ENCODE peak calls at places on chromosomes 7 and 10, in nine cellular contexts. One of them, this sample, is unnamed.

GRCh38 chr10:26439436-26440090 is 1.4 kb downstream of the APBB1IP start:
- DNase-seq in hepatocyte: no peak
- DNase-seq in astrocyte: no peak
- DNase-seq in AG04450: no peak
- DNase-seq in astrocyte of the spinal cord: no peak
- DNase-seq in transverse colon: no peak
- DNase-seq in IMR-90: no peak
- DNase-seq in tibial nerve: no peak
- DNase-seq in GM12878: no peak
- DNase-seq in this sample: no peak

GRCh38 chr7:149381245-149381644 is 79.6 kb downstream of the ZNF777 start:
- DNase-seq in astrocyte of the spinal cord: no peak
- DNase-seq in transverse colon: no peak
- DNase-seq in IMR-90: no peak
- DNase-seq in GM12878: no peak
- DNase-seq in tibial nerve: no peak
- DNase-seq in astrocyte: no peak
- DNase-seq in AG04450: no peak
- DNase-seq in hepatocyte: no peak
- DNase-seq in this sample: no peak

GRCh38 chr7:38323156-38323555 is 49.7 kb upstream of the TARP start:
- DNase-seq in GM12878: no peak
- DNase-seq in AG04450: no peak
- DNase-seq in transverse colon: no peak
- DNase-seq in IMR-90: no peak
- DNase-seq in astrocyte: peak; percentile 14
- DNase-seq in astrocyte of the spinal cord: no peak
- DNase-seq in hepatocyte: no peak
- DNase-seq in tibial nerve: no peak
- DNase-seq in this sample: no peak

GRCh38 chr10:25017247-25017590 is 807 bp downstream of the THNSL1 start:
- DNase-seq in tibial nerve: no peak
- DNase-seq in IMR-90: peak; percentile 13
- DNase-seq in AG04450: no peak
- DNase-seq in astrocyte: peak; percentile 17
- DNase-seq in transverse colon: peak; percentile 24
- DNase-seq in GM12878: peak; percentile 20
- DNase-seq in astrocyte of the spinal cord: no peak
- DNase-seq in hepatocyte: peak; percentile 24
- DNase-seq in this sample: no peak

GRCh38 chr10:92572362-92573090 is 1.4 kb downstream of the IDE start:
- DNase-seq in transverse colon: no peak
- DNase-seq in astrocyte of the spinal cord: no peak
- DNase-seq in IMR-90: no peak
- DNase-seq in AG04450: no peak
- DNase-seq in astrocyte: peak; percentile 6
- DNase-seq in hepatocyte: peak; percentile 10
- DNase-seq in tibial nerve: no peak
- DNase-seq in GM12878: no peak
- DNase-seq in this sample: no peak

GRCh38 chr7:157139142-157140117 is 704 bp downstream of the UBE3C start:
- DNase-seq in astrocyte: peak; percentile 18
- DNase-seq in tibial nerve: no peak
- DNase-seq in transverse colon: peak; percentile 64
- DNase-seq in hepatocyte: peak; percentile 60
- DNase-seq in IMR-90: peak; percentile 38
- DNase-seq in GM12878: no peak
- DNase-seq in AG04450: no peak
- DNase-seq in astrocyte of the spinal cord: peak; percentile 6
- DNase-seq in this sample: peak; percentile 42

GRCh38 chr7:90334193-90334843 is 12.2 kb upstream of the GTPBP10 start:
- DNase-seq in hepatocyte: no peak
- DNase-seq in AG04450: no peak
- DNase-seq in GM12878: no peak
- DNase-seq in transverse colon: no peak
- DNase-seq in tibial nerve: no peak
- DNase-seq in IMR-90: no peak
- DNase-seq in astrocyte: no peak
- DNase-seq in astrocyte of the spinal cord: no peak
- DNase-seq in this sample: no peak

GRCh38 chr7:54747234-54747633 is 11.8 kb downstream of the SEC61G start:
- DNase-seq in astrocyte of the spinal cord: no peak
- DNase-seq in AG04450: no peak
- DNase-seq in hepatocyte: no peak
- DNase-seq in IMR-90: no peak
- DNase-seq in astrocyte: no peak
- DNase-seq in tibial nerve: no peak
- DNase-seq in transverse colon: no peak
- DNase-seq in GM12878: no peak
- DNase-seq in this sample: no peak

GRCh38 chr7:93958651-93959050 is 37.1 kb downstream of the GNG11 start:
- DNase-seq in transverse colon: no peak
- DNase-seq in astrocyte of the spinal cord: no peak
- DNase-seq in hepatocyte: no peak
- DNase-seq in astrocyte: no peak
- DNase-seq in IMR-90: no peak
- DNase-seq in AG04450: no peak
- DNase-seq in tibial nerve: no peak
- DNase-seq in GM12878: no peak
- DNase-seq in this sample: no peak

GRCh38 chr10:63281967-63282366 is 148.8 kb downstream of the NRBF2 start:
- DNase-seq in astrocyte: no peak
- DNase-seq in AG04450: no peak
- DNase-seq in GM12878: no peak
- DNase-seq in transverse colon: no peak
- DNase-seq in astrocyte of the spinal cord: no peak
- DNase-seq in tibial nerve: no peak
- DNase-seq in IMR-90: peak; percentile 27
- DNase-seq in hepatocyte: no peak
- DNase-seq in this sample: peak; percentile 20

GRCh38 chr7:121510302-121510701 is 114.2 kb upstream of the FAM3C start:
- DNase-seq in GM12878: no peak
- DNase-seq in tibial nerve: no peak
- DNase-seq in astrocyte: no peak
- DNase-seq in AG04450: no peak
- DNase-seq in transverse colon: no peak
- DNase-seq in astrocyte of the spinal cord: no peak
- DNase-seq in hepatocyte: peak; percentile 70
- DNase-seq in IMR-90: no peak
- DNase-seq in this sample: no peak

GRCh38 chr10:32963102-32963501 is 5.1 kb upstream of the ITGB1 start:
- DNase-seq in astrocyte of the spinal cord: peak; percentile 74
- DNase-seq in hepatocyte: no peak
- DNase-seq in transverse colon: no peak
- DNase-seq in AG04450: peak; percentile 50
- DNase-seq in tibial nerve: no peak
- DNase-seq in GM12878: no peak
- DNase-seq in astrocyte: peak; percentile 87
- DNase-seq in IMR-90: peak; percentile 87
- DNase-seq in this sample: peak; percentile 92

GRCh38 chr10:112832361-112832878 is 117.6 kb upstream of the TCF7L2 start:
- DNase-seq in astrocyte: peak; percentile 15
- DNase-seq in hepatocyte: peak; percentile 54
- DNase-seq in tibial nerve: no peak
- DNase-seq in IMR-90: peak; percentile 18
- DNase-seq in astrocyte of the spinal cord: peak; percentile 43
- DNase-seq in GM12878: no peak
- DNase-seq in transverse colon: no peak
- DNase-seq in AG04450: no peak
- DNase-seq in this sample: no peak

GRCh38 chr10:126175586-126176258 is 212.6 kb downstream of the ADAM12 start:
- DNase-seq in GM12878: no peak
- DNase-seq in transverse colon: no peak
- DNase-seq in tibial nerve: no peak
- DNase-seq in astrocyte: no peak
- DNase-seq in AG04450: no peak
- DNase-seq in hepatocyte: no peak
- DNase-seq in astrocyte of the spinal cord: peak; percentile 88
- DNase-seq in IMR-90: no peak
- DNase-seq in this sample: no peak

GRCh38 chr10:117255835-117256460 is 15.0 kb downstream of the SLC18A2 start:
- DNase-seq in astrocyte of the spinal cord: no peak
- DNase-seq in tibial nerve: no peak
- DNase-seq in astrocyte: no peak
- DNase-seq in IMR-90: no peak
- DNase-seq in AG04450: no peak
- DNase-seq in hepatocyte: no peak
- DNase-seq in GM12878: no peak
- DNase-seq in transverse colon: no peak
- DNase-seq in this sample: no peak

GRCh38 chr7:121119047-121119446 is 130.5 kb downstream of the CPED1 start:
- DNase-seq in AG04450: no peak
- DNase-seq in astrocyte: no peak
- DNase-seq in IMR-90: no peak
- DNase-seq in hepatocyte: no peak
- DNase-seq in GM12878: no peak
- DNase-seq in astrocyte of the spinal cord: no peak
- DNase-seq in transverse colon: no peak
- DNase-seq in tibial nerve: no peak
- DNase-seq in this sample: no peak

GRCh38 chr7:521221-522070 is 1.8 kb upstream of the PDGFA start:
- DNase-seq in transverse colon: peak; percentile 55
- DNase-seq in tibial nerve: no peak
- DNase-seq in astrocyte: no peak
- DNase-seq in hepatocyte: peak; percentile 79
- DNase-seq in AG04450: no peak
- DNase-seq in astrocyte of the spinal cord: peak; percentile 52
- DNase-seq in IMR-90: peak; percentile 16
- DNase-seq in GM12878: no peak
- DNase-seq in this sample: peak; percentile 44

GRCh38 chr10:70771311-70772194 is 13.6 kb downstream of the TBATA start:
- DNase-seq in AG04450: no peak
- DNase-seq in tibial nerve: no peak
- DNase-seq in transverse colon: no peak
- DNase-seq in astrocyte of the spinal cord: no peak
- DNase-seq in GM12878: no peak
- DNase-seq in IMR-90: no peak
- DNase-seq in hepatocyte: no peak
- DNase-seq in astrocyte: no peak
- DNase-seq in this sample: no peak

GRCh38 chr7:30977896-30978564 is 14.3 kb downstream of the GHRHR start:
- DNase-seq in GM12878: no peak
- DNase-seq in AG04450: no peak
- DNase-seq in astrocyte: no peak
- DNase-seq in astrocyte of the spinal cord: no peak
- DNase-seq in IMR-90: peak; percentile 4
- DNase-seq in tibial nerve: no peak
- DNase-seq in transverse colon: peak; percentile 72
- DNase-seq in hepatocyte: peak; percentile 72
- DNase-seq in this sample: peak; percentile 33
- TF ChIP-seq CTCF in GM12878: peak; percentile 53
- TF ChIP-seq CTCF in AG04450: peak; percentile 56
- TF ChIP-seq CTCF in astrocyte: peak; percentile 23
- TF ChIP-seq CTCF in astrocyte of the spinal cord: peak; percentile 66
- TF ChIP-seq CTCF in IMR-90: peak; percentile 39
- TF ChIP-seq CTCF in tibial nerve: peak; percentile 20
- TF ChIP-seq CTCF in transverse colon: peak; percentile 50
- TF ChIP-seq CTCF in hepatocyte: peak; percentile 54
- TF ChIP-seq CTCF in this sample: peak; percentile 64

GRCh38 chr7:138887085-138887705 is 89.2 kb upstream of the ATP6V0A4 start:
- DNase-seq in astrocyte: no peak
- DNase-seq in transverse colon: no peak
- DNase-seq in astrocyte of the spinal cord: no peak
- DNase-seq in IMR-90: no peak
- DNase-seq in GM12878: no peak
- DNase-seq in hepatocyte: no peak
- DNase-seq in tibial nerve: no peak
- DNase-seq in AG04450: no peak
- DNase-seq in this sample: no peak
- H3K4me3 ChIP-seq in astrocyte: no peak overlapping the region
- H3K4me3 ChIP-seq in transverse colon: no peak overlapping the region
- H3K4me3 ChIP-seq in astrocyte of the spinal cord: no peak overlapping the region
- H3K4me3 ChIP-seq in IMR-90: no peak overlapping the region
- H3K4me3 ChIP-seq in GM12878: no peak overlapping the region
- H3K4me3 ChIP-seq in hepatocyte: no peak overlapping the region
- H3K4me3 ChIP-seq in tibial nerve: no peak overlapping the region
- H3K4me3 ChIP-seq in AG04450: no peak overlapping the region
- H3K4me3 ChIP-seq in this sample: no peak overlapping the region

DNA sequence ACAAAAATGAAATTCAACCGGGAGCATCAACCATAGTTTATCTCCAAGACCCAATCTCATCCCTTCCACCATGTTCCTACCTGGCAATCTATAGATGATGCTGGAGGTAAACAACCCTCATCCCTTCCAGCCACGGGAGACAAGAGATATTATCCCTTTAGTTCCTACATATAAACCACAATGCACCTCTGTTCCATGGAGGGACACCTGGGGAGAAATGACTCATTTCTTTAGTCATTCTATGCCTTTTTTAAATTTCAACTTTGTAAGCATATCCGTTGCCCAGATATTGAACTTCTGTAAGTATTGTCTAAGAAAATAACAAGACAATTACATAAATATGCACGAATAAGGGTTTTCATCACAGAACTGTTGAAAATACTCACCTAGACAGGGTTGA is 15.5 kb upstream of the SFMBT2 start:
- DNase-seq in hepatocyte: no peak
- DNase-seq in AG04450: no peak
- DNase-seq in transverse colon: no peak
- DNase-seq in astrocyte: no peak
- DNase-seq in tibial nerve: no peak
- DNase-seq in astrocyte of the spinal cord: no peak
- DNase-seq in IMR-90: no peak
- DNase-seq in GM12878: no peak
- DNase-seq in this sample: no peak
- TF ChIP-seq CTCF in hepatocyte: no peak
- TF ChIP-seq CTCF in AG04450: no peak
- TF ChIP-seq CTCF in transverse colon: no peak
- TF ChIP-seq CTCF in astrocyte: no peak
- TF ChIP-seq CTCF in tibial nerve: no peak
- TF ChIP-seq CTCF in astrocyte of the spinal cord: no peak
- TF ChIP-seq CTCF in IMR-90: no peak
- TF ChIP-seq CTCF in GM12878: no peak
- TF ChIP-seq CTCF in this sample: no peak

DNA sequence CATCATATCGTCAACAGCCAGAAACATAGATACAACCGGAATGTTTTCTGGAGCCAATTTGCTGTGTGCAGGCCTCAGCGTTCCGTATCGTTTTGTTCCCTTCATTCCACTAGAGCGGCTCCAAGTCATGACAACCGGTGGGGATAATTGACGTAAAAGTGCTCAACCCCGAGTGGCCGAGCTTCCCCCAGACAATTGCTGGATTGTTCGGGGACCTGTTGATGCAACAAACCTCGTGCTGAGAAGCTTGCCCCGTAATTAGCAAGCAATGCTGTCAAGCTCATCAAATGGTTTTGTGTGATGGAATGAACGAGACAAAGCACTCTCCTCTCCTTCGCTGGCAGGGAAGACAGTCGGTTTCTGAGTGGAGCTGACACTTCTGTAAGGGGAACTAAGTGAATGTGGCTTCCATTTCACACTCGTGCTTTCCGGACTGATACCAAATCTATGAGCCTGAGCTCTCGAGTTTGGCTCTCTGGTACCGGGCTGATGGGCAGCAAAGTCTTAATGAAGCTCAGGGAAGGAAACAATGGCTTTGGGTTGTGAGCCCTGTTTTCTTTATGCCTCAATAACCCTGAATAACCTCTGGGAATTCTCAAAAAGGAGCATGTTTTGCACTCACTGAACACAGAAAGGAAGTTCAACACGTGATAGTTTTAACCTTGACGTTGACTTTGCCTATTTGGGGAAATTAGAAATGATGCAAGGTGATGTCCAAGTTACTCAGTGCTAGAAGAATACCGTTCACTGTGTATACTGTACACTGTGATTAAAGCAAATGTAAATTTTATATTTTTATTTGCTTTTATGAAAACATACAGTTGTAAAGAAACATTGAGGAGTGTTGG is 220.5 kb downstream of the BAMBI start:
- DNase-seq in astrocyte of the spinal cord: no peak
- DNase-seq in astrocyte: peak; percentile 16
- DNase-seq in hepatocyte: no peak
- DNase-seq in transverse colon: no peak
- DNase-seq in tibial nerve: no peak
- DNase-seq in IMR-90: no peak
- DNase-seq in GM12878: no peak
- DNase-seq in AG04450: no peak
- DNase-seq in this sample: peak; percentile 51
- H3K4me3 ChIP-seq in astrocyte of the spinal cord: no peak overlapping the region
- H3K4me3 ChIP-seq in astrocyte: no peak overlapping the region
- H3K4me3 ChIP-seq in hepatocyte: no peak overlapping the region
- H3K4me3 ChIP-seq in transverse colon: no peak overlapping the region
- H3K4me3 ChIP-seq in tibial nerve: no peak overlapping the region
- H3K4me3 ChIP-seq in IMR-90: no peak overlapping the region
- H3K4me3 ChIP-seq in GM12878: no peak overlapping the region
- H3K4me3 ChIP-seq in AG04450: no peak overlapping the region
- H3K4me3 ChIP-seq in this sample: no peak overlapping the region

This sample was measured in fibroblast of pulmonary artery.